ENCODE peak calls at places on chromosome 6, in four cellular contexts. G is ELR, L is T follicular helper cell, Q is AML-193. F is an unnamed sample.

GRCh38 chr6:106856227-106856874 is 118.2 kb downstream of the CD24 start:
- DNase-seq in G (no peak), L (no peak), Q (no peak), F (no peak)

GRCh38 chr6:165937564-165938358 is 229.9 kb downstream of the TBXT start:
- DNase-seq in L (no peak), Q (no peak), G (no peak), F (no peak)

GRCh38 chr6:128112494-128112893 is 211.6 kb upstream of the THEMIS start:
- DNase-seq in Q (no peak), G (no peak), L (no peak), F (no peak)

GRCh38 chr6:158207452-158207788 is 39.3 kb downstream of the GTF2H5 start:
- DNase-seq in G (peak), L (no peak), Q (no peak), F (no peak)

GRCh38 chr6:118284736-118285360 is 263.2 kb upstream of the PLN start:
- DNase-seq in L (no peak), G (peak), Q (peak), F (peak)

GRCh38 chr6:143842468-143842901 is 653 bp upstream of the LTV1 start:
- DNase-seq in Q (no peak), G (no peak), L (no peak), F (no peak)

GRCh38 chr6:28758046-28758817 is 165.6 kb downstream of the TRIM27 start:
- DNase-seq in G (peak), Q (no peak), L (no peak), F (no peak)

GRCh38 chr6:15810618-15811017 is 147.8 kb upstream of the DTNBP1 start:
- DNase-seq in G (no peak), Q (no peak), L (no peak), F (no peak)

GRCh38 chr6:168054663-168055560 is 24.1 kb downstream of the FRMD1 start:
- DNase-seq in L (no peak), Q (no peak), G (no peak), F (no peak)

GRCh38 chr6:150704447-150705192 is 104.9 kb downstream of the PLEKHG1 start:
- DNase-seq in G (no peak), Q (no peak), L (no peak), F (no peak)

GRCh38 chr6:154414021-154414813 is 57.6 kb upstream of the IPCEF1 start:
- DNase-seq in G (peak), L (no peak), Q (peak), F (peak)

GRCh38 chr6:33801611-33802010 is 2.2 kb downstream of the MLN start:
- DNase-seq in L (no peak), G (no peak), Q (no peak), F (no peak)

GRCh38 chr6:89495961-89496535 is 63.1 kb downstream of the ANKRD6 start:
- DNase-seq in Q (no peak), L (no peak), G (no peak), F (no peak)

GRCh38 chr6:46323966-46324622 is 153.3 kb upstream of the ENPP5 start:
- DNase-seq in Q (no peak), G (no peak), L (no peak), F (no peak)

GRCh38 chr6:43838276-43839036 is 68.4 kb downstream of the VEGFA start:
- DNase-seq in G (peak), Q (peak), L (no peak), F (peak)

GRCh38 chr6:135535989-135536414 is 38.5 kb upstream of the AHI1 start:
- DNase-seq in Q (peak), L (no peak), G (peak), F (peak)

GRCh38 chr6:162726997-162727346 is 594 bp downstream of the PRKN start:
- DNase-seq in Q (no peak), L (no peak), G (peak), F (no peak)

GRCh38 chr6:16659471-16660156 is 101.6 kb downstream of the ATXN1 start:
- DNase-seq in L (no peak), Q (no peak), G (no peak), F (no peak)

GRCh38 chr6:26183237-26183580 is 96.0 kb downstream of the HFE start:
- DNase-seq in Q (no peak), L (no peak), G (no peak), F (no peak)

GRCh38 chr6:114063956-114064355 is 93.0 kb upstream of the HDAC2 start:
- DNase-seq in L (no peak), Q (no peak), G (peak), F (no peak)

GRCh38 chr6:88119769-88120168 is 46.4 kb downstream of the CNR1 start:
- DNase-seq in L (no peak), G (peak), Q (peak), F (peak)

GRCh38 chr6:44333942-44334341 is 8.5 kb upstream of the SPATS1 start:
- DNase-seq in G (no peak), Q (peak), L (no peak), F (no peak)

GRCh38 chr6:125888989-125889656 is 67.4 kb upstream of the HINT3 start:
- DNase-seq in L (no peak), G (peak), Q (peak), F (peak)

GRCh38 chr6:148179786-148180185 is 162.9 kb upstream of the SASH1 start:
- DNase-seq in Q (peak), G (peak), L (no peak), F (peak)

GRCh38 chr6:135036731-135037420 is 17.7 kb downstream of the HBS1L start:
- DNase-seq in Q (no peak), L (no peak), G (no peak), F (no peak)

GRCh38 chr6:21022343-21023107 is 488.3 kb downstream of the CDKAL1 start:
- DNase-seq in L (no peak), G (peak), Q (no peak), F (no peak)

GRCh38 chr6:67544851-67545452 is 1090.1 kb upstream of the ADGRB3 start:
- DNase-seq in G (peak), Q (no peak), L (no peak), F (no peak)

GRCh38 chr6:166952567-166953464 is 3.5 kb downstream of the RNASET2 start:
- DNase-seq in Q (no peak), L (no peak), G (no peak), F (no peak)

GRCh38 chr6:148329568-148330299 is 12.9 kb upstream of the SASH1 start:
- DNase-seq in G (peak), L (no peak), Q (no peak), F (no peak)

GRCh38 chr6:125294036-125294435 is 7.7 kb downstream of the HDDC2 start:
- DNase-seq in Q (no peak), G (peak), L (no peak), F (no peak)

GRCh38 chr6:139166956-139167313 is 32.1 kb downstream of the HECA start:
- DNase-seq in G (no peak), L (no peak), Q (no peak), F (no peak)

GRCh38 chr6:2578729-2579128 is 172.0 kb downstream of the MYLK4 start:
- DNase-seq in L (no peak), Q (no peak), G (peak), F (no peak)

GRCh38 chr6:46734867-46735719 is at the start of gene PLA2G7:
- DNase-seq in L (no peak), Q (no peak), G (peak), F (no peak)

GRCh38 chr6:110399219-110400071 is 15.9 kb downstream of the DDO start:
- DNase-seq in G (no peak), L (no peak), Q (no peak), F (no peak)

GRCh38 chr6:86070151-86070550 is 427.5 kb upstream of the SYNCRIP start:
- DNase-seq in G (no peak), Q (no peak), L (no peak), F (no peak)

GRCh38 chr6:149094934-149095341 is 222.6 kb upstream of the TAB2 start:
- DNase-seq in Q (no peak), L (no peak), G (no peak), F (no peak)

GRCh38 chr6:118735320-118735719 is 83.9 kb upstream of the CEP85L start:
- DNase-seq in L (no peak), Q (no peak), G (peak), F (peak)

GRCh38 chr6:16909599-16910360 is 148.5 kb upstream of the ATXN1 start:
- DNase-seq in L (no peak), G (peak), Q (no peak), F (no peak)